ENCODE peak calls at places on chromosome 21, in six cellular contexts. E is CD8-positive, alpha-beta T cell; O is GM12865; M is fibroblast of villous mesenchyme; B is prostate gland; L is breast epithelium. Q is an unnamed sample.

GRCh38 chr21:30058928-30059327 is 107.7 kb downstream of the CLDN17 start:
- DNase-seq in O (no peak), E (no peak), B (no peak), L (no peak), M (no peak), Q (no peak)

GRCh38 chr21:43900690-43901089 is 35.7 kb downstream of the AGPAT3 start:
- DNase-seq in O (no peak), L (peak; percentile 46), M (no peak), E (no peak), B (no peak), Q (no peak)

GRCh38 chr21:43590220-43590619 is 69.1 kb downstream of the HSF2BP start:
- DNase-seq in B (no peak), M (no peak), O (no peak), L (no peak), E (no peak), Q (no peak)

GRCh38 chr21:46442938-46443337 is 15.8 kb upstream of the DIP2A start:
- DNase-seq in O (no peak), M (no peak), B (no peak), E (no peak), L (no peak), Q (no peak)

GRCh38 chr21:46161180-46161799 is 5.9 kb upstream of the FTCD start:
- DNase-seq in O (peak; percentile 1), E (no peak), M (no peak), B (no peak), L (peak; percentile 49), Q (peak; percentile 20)

GRCh38 chr21:40186036-40186435 is 318.8 kb downstream of the PCP4 start:
- DNase-seq in B (no peak), M (no peak), L (no peak), E (no peak), O (no peak), Q (no peak)

GRCh38 chr21:39633770-39634181 is 21.0 kb downstream of the B3GALT5 start:
- DNase-seq in E (no peak), O (no peak), M (peak; percentile 92), L (no peak), B (no peak), Q (no peak)

GRCh38 chr21:27393726-27394125 is 426.8 kb upstream of the ADAMTS5 start:
- DNase-seq in B (no peak), M (peak; percentile 80), L (no peak), E (no peak), O (no peak), Q (no peak)

GRCh38 chr21:38811257-38811656 is 5.5 kb downstream of the ETS2 start:
- DNase-seq in L (no peak), B (no peak), E (no peak), M (no peak), O (no peak), Q (no peak)

GRCh38 chr21:46056450-46056903 is 41.4 kb upstream of the COL6A2 start:
- DNase-seq in E (no peak), M (peak; percentile 93), L (peak; percentile 67), B (no peak), O (no peak), Q (no peak)

GRCh38 chr21:43191971-43192370 is 23.2 kb downstream of the CRYAA start:
- DNase-seq in L (peak; percentile 10), E (no peak), O (no peak), M (no peak), B (no peak), Q (no peak)

GRCh38 chr21:43304621-43305335 is 122.2 kb downstream of the SIK1 start:
- DNase-seq in B (no peak), E (no peak), O (no peak), L (no peak), M (no peak), Q (no peak)

GRCh38 chr21:28916150-28916893 is 76.4 kb downstream of the LTN1 start:
- DNase-seq in B (no peak), O (no peak), M (no peak), E (no peak), L (no peak), Q (no peak)

GRCh38 chr21:45999581-46000181 is 18.1 kb downstream of the COL6A1 start:
- DNase-seq in B (no peak), E (no peak), O (no peak), M (no peak), L (no peak), Q (no peak)

GRCh38 chr21:8989883-8990325 is 1531.5 kb upstream of the TPTE start:
- DNase-seq in O (no peak), E (no peak), B (no peak), L (no peak), M (peak; percentile 87), Q (no peak)

GRCh38 chr21:39313042-39313456 is 383 bp downstream of the BRWD1 start:
- DNase-seq in M (no peak), B (no peak), O (peak; percentile 31), L (no peak), E (peak; percentile 9), Q (no peak)

GRCh38 chr21:39080366-39080765 is 102.9 kb downstream of the PSMG1 start:
- DNase-seq in M (no peak), B (no peak), E (no peak), L (no peak), O (no peak), Q (no peak)

GRCh38 chr21:38597436-38597835 is 99.2 kb upstream of the ERG start:
- DNase-seq in O (no peak), L (no peak), B (no peak), M (no peak), E (no peak), Q (no peak)

GRCh38 chr21:22062472-22063139 is 1064.4 kb downstream of the NCAM2 start:
- DNase-seq in L (no peak), M (no peak), B (no peak), E (no peak), O (no peak), Q (no peak)

GRCh38 chr21:27047331-27048314 is 80.7 kb upstream of the ADAMTS5 start:
- DNase-seq in E (no peak), L (no peak), B (no peak), M (peak; percentile 74), O (no peak), Q (no peak)

GRCh38 chr21:27713159-27714109 is 746.5 kb upstream of the ADAMTS5 start:
- DNase-seq in M (no peak), O (no peak), B (peak; percentile 59), E (no peak), L (no peak), Q (no peak)

GRCh38 chr21:29506214-29506613 is 207.5 kb downstream of the BACH1 start:
- DNase-seq in L (no peak), E (no peak), O (no peak), B (no peak), M (no peak), Q (no peak)

GRCh38 chr21:43884012-43884860 is 19.2 kb downstream of the AGPAT3 start:
- DNase-seq in E (no peak), L (no peak), O (peak; percentile 37), M (peak; percentile 63), B (no peak), Q (peak; percentile 36)

GRCh38 chr21:26846036-26846931 is 1.1 kb upstream of the ADAMTS1 start:
- DNase-seq in O (no peak), B (peak; percentile 40), E (no peak), M (peak; percentile 85), L (peak; percentile 71), Q (no peak)

GRCh38 chr21:17802568-17802967 is 16.6 kb downstream of the C21orf91 start:
- DNase-seq in O (no peak), L (no peak), M (peak; percentile 23), B (no peak), E (no peak), Q (no peak)

GRCh38 chr21:20023199-20023598 is 975.0 kb upstream of the NCAM2 start:
- DNase-seq in E (no peak), M (no peak), L (no peak), B (no peak), O (no peak), Q (no peak)

GRCh38 chr21:29893687-29894086 is 46.1 kb downstream of the GRIK1 start:
- DNase-seq in L (no peak), B (no peak), M (no peak), E (no peak), O (no peak), Q (no peak)

GRCh38 chr21:16285646-16286223 is 556.0 kb downstream of the USP25 start:
- DNase-seq in O (no peak), B (no peak), E (no peak), M (no peak), L (no peak), Q (no peak)

GRCh38 chr21:16279658-16280581 is 550.1 kb downstream of the USP25 start:
- DNase-seq in E (no peak), O (no peak), B (peak; percentile 37), M (peak; percentile 58), L (no peak), Q (no peak)

DNA sequence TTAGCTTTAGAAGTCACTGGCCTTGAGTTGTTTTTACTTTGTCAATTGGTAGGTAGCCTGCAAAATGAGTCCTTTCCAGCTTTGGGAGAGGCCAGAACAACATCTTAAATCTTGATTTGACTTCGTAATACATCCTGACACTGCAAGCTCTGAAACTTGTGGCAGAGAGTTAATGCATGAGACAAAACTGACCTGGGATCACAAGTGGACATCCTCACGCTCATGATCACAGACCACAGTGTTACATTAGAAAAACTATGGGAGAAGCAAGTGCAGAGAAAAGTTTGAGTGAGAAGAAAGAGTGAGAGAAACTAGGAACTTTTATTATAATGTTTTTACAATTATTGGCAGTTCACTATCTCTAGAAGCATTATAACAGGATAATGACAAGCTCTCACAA is 550.9 kb downstream of the USP25 start:
- DNase-seq in M (peak; percentile 44), B (no peak), E (no peak), L (no peak), O (no peak), Q (no peak)
- H3K4me3 ChIP-seq in M (no peak overlapping the region), B (no peak overlapping the region), E (no peak overlapping the region), L (peak overlapping the region; percentile 58), O (no peak overlapping the region), Q (no peak overlapping the region)

DNA sequence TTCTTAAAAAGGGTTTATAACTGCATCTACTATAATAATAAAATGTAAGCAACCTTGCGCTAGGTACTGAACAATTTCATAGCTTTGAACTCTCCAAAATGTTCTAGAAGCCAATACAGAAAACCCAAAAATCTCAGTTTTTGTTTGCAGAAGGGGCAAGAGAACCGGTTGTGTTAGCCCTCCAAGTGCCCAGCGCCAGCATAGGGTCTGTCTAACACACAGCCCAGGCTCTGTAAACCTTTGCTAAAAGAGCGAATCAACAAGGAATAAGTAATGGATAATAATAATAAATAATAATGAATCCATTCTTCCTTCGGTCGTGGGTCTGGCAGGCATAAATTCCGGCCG is 333 bp upstream of the CHAF1B start:
- DNase-seq in E (no peak), O (no peak), L (no peak), B (no peak), M (no peak), Q (no peak)
- H3K4me3 ChIP-seq in E (peak overlapping the region; percentile 66), O (peak overlapping the region; percentile 83), L (peak overlapping the region; percentile 83), B (peak overlapping the region; percentile 58), M (peak overlapping the region; percentile 69), Q (peak overlapping the region; percentile 70)

GRCh38 chr21:41948404-41948895 is 5.4 kb downstream of the C2CD2 start:
- DNase-seq in M (no peak), L (no peak), O (no peak), B (no peak), E (no peak), Q (no peak)
- H3K4me3 ChIP-seq in M (no peak overlapping the region), L (no peak overlapping the region), O (no peak overlapping the region), B (no peak overlapping the region), E (no peak overlapping the region), Q (no peak overlapping the region)

DNA sequence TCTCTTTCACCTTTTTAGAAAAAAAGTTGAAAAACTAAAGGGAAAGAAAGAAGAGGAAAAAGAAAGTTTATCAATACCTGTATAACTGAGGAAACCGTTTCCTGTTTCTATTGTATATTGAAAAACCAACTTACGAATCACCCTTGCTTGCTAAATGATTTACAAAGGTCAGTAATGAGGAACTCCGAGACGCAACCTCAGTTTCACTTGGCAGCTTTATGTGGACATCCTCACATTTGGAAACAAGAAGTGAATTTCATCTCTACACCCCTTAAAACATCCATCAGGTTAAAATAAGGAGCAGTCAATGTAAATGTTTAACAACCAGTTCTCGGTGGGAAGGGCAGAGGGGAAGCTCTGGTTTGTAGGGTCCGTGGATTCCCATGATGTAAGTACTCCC is 481.6 kb upstream of the RUNX1 start:
- DNase-seq in M (no peak), B (no peak), E (no peak), O (no peak), L (no peak), Q (no peak)
- H3K4me3 ChIP-seq in M (no peak overlapping the region), B (no peak overlapping the region), E (no peak overlapping the region), O (no peak overlapping the region), L (no peak overlapping the region), Q (no peak overlapping the region)

Q was measured in GM06990.